ENCODE peak calls at places on chromosomes 5 and 9, in seven cellular contexts. R, Q, W, Y, V, X and L are unnamed samples.

GRCh38 chr5:59873113-59873512 is 20.4 kb downstream of the PDE4D start:
- DNase-seq in W (no peak), X (peak; percentile 15), Q (no peak), R (peak; percentile 74), V (peak; percentile 71), Y (no peak), L (peak; percentile 67)

GRCh38 chr9:98944130-98945074 is 695 bp downstream of the COL15A1 start:
- DNase-seq in X (peak; percentile 10), Y (peak; percentile 27), V (peak; percentile 41), Q (peak; percentile 70), W (peak; percentile 67), R (no peak), L (no peak)

GRCh38 chr9:100700689-100701318 is 122.9 kb downstream of the CAVIN4 start:
- DNase-seq in Y (peak; percentile 20), W (peak; percentile 61), R (peak; percentile 9), V (no peak), Q (peak; percentile 50), X (no peak), L (peak; percentile 67)

GRCh38 chr5:135073771-135074345 is 39.8 kb upstream of the PITX1 start:
- DNase-seq in R (peak; percentile 39), Q (no peak), V (peak; percentile 12), Y (no peak), X (no peak), W (no peak), L (no peak)

GRCh38 chr9:3360245-3360644 is 165.6 kb downstream of the RFX3 start:
- DNase-seq in W (no peak), Y (no peak), V (no peak), X (no peak), R (no peak), Q (no peak), L (no peak)

GRCh38 chr5:91028518-91028956 is 354.6 kb downstream of the ARRDC3 start:
- DNase-seq in Y (no peak), Q (no peak), R (no peak), X (no peak), W (no peak), V (no peak), L (no peak)

GRCh38 chr5:120160120-120160895 is 303.8 kb upstream of the PRR16 start:
- DNase-seq in X (no peak), Q (no peak), R (peak; percentile 89), Y (no peak), W (no peak), V (peak; percentile 80), L (no peak)

GRCh38 chr5:160188151-160188967 is 40.9 kb upstream of the FABP6 start:
- DNase-seq in V (peak; percentile 76), W (peak; percentile 86), Y (no peak), Q (peak; percentile 79), R (peak; percentile 82), X (no peak), L (peak; percentile 91)

GRCh38 chr9:109922617-109923260 is 142.7 kb downstream of the PALM2AKAP2 start:
- DNase-seq in X (no peak), V (no peak), R (no peak), W (no peak), Y (no peak), Q (no peak), L (no peak)

GRCh38 chr9:13070612-13071595 is 208.6 kb downstream of the MPDZ start:
- DNase-seq in Q (no peak), Y (no peak), W (no peak), R (no peak), V (no peak), X (no peak), L (no peak)

GRCh38 chr5:57600321-57600720 is 117.7 kb upstream of the ACTBL2 start:
- DNase-seq in Q (no peak), Y (no peak), V (no peak), X (no peak), W (no peak), R (peak; percentile 49), L (no peak)

DNA sequence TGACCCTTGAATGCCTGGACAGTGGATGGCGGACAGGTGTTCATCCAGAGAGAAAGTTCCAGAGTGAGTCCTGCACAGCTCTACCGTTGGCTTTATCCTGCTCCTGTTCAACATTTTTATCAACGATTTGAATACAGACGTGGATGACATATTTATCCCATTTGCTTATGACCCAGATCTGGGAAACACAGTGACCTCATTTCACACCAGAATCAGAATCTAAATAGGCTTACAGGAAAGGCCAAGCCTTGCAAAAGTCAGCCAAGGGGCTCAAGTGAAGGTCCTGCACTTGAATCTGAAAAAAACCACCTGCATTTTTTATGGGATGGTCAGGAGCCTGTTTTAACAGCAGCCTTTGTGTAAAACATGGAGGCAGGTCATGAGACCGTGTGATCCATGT is 18.4 kb downstream of the PDZD2 start:
- DNase-seq in Q (no peak), Y (no peak), X (no peak), W (no peak), V (no peak), R (no peak), L (no peak)
- H2BK120ac ChIP-seq in Q (no peak overlapping the region), Y (no peak overlapping the region), X (no peak overlapping the region), W (no peak overlapping the region), V (no peak overlapping the region), R (no peak overlapping the region), L (no peak overlapping the region)

GRCh38 chr5:169691473-169691872 is 54.4 kb downstream of the DOCK2 start:
- DNase-seq in R (no peak), X (no peak), Y (no peak), W (no peak), Q (no peak), V (no peak), L (no peak)

GRCh38 chr5:169695919-169696490 is 58.9 kb downstream of the DOCK2 start:
- DNase-seq in Y (no peak), Q (no peak), V (peak; percentile 94), W (no peak), X (peak; percentile 36), R (peak; percentile 98), L (no peak)

GRCh38 chr5:169695025-169695625 is 58.0 kb downstream of the DOCK2 start:
- DNase-seq in V (no peak), Q (no peak), R (peak; percentile 29), W (no peak), Y (no peak), X (no peak), L (no peak)

GRCh38 chr5:169696621-169697517 is 59.8 kb downstream of the DOCK2 start:
- DNase-seq in Y (no peak), W (no peak), X (no peak), R (peak; percentile 25), V (peak; percentile 37), Q (no peak), L (no peak)

DNA sequence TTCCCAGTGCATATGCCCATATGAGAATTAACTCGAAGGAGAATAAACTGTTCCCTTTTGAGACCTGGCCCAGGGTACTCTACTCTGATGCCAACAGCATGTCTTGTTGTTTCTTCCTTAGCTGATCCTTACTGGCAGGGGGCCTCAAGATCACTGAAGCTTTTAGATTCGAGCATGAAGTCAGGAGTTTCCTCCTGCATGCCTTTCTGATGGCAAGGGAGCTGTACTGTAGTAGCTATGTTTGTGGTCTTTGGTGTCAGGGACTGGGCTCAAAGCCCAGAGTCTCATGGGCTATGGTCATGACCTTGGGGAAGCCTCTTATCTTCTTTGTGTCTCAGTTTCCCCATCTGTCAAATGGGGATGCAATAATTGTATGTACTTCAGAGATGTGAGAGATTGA is 57.1 kb downstream of the DOCK2 start:
- DNase-seq in Q (no peak), R (peak; percentile 25), Y (no peak), W (no peak), X (no peak), V (no peak), L (no peak)
- H2BK120ac ChIP-seq in Q (no peak overlapping the region), R (peak overlapping the region; percentile 60), Y (no peak overlapping the region), W (no peak overlapping the region), X (no peak overlapping the region), V (no peak overlapping the region), L (no peak overlapping the region)

DNA sequence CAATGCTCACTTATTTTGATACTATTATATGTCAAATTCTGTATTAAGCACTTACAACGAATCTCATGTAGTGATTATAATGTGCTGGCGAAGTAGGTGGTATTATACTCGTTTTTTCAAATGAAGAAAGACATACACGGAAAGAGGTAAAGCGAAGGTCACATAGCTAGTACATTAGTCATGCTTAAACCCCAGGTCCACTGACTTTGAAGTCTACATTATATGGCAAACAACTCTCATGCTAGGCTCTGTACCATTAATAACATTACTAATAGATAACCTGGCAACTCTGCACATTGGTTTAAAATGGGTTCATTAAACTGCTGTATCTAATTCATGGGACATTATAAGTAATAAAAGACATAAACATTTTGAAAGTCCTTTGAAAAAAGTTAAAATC is 21.3 kb downstream of the FYB1 start:
- DNase-seq in Y (no peak), R (no peak), X (no peak), W (no peak), Q (no peak), V (no peak), L (no peak)
- H2BK120ac ChIP-seq in Y (no peak overlapping the region), R (no peak overlapping the region), X (no peak overlapping the region), W (no peak overlapping the region), Q (no peak overlapping the region), V (no peak overlapping the region), L (no peak overlapping the region)

GRCh38 chr9:27530915-27531762 is 1.5 kb upstream of the MOB3B start:
- DNase-seq in V (no peak), R (no peak), Y (no peak), Q (no peak), W (no peak), X (no peak), L (no peak)
- H2BK120ac ChIP-seq in V (no peak overlapping the region), R (no peak overlapping the region), Y (no peak overlapping the region), Q (no peak overlapping the region), W (no peak overlapping the region), X (no peak overlapping the region), L (no peak overlapping the region)

GRCh38 chr5:150329038-150329437 is 26.3 kb upstream of the ARSI start:
- DNase-seq in R (no peak), Y (no peak), V (no peak), Q (no peak), W (no peak), X (no peak), L (no peak)

GRCh38 chr5:150328458-150328857 is 25.8 kb upstream of the ARSI start:
- DNase-seq in Q (no peak), W (no peak), R (no peak), Y (no peak), V (no peak), X (no peak), L (no peak)

GRCh38 chr5:150329881-150330876 is 27.3 kb upstream of the TCOF1 start:
- DNase-seq in W (no peak), Q (no peak), X (no peak), Y (no peak), R (no peak), V (no peak), L (no peak)

GRCh38 chr5:150335778-150336177 is 21.7 kb upstream of the TCOF1 start:
- DNase-seq in W (no peak), Q (no peak), Y (no peak), R (peak; percentile 40), V (peak; percentile 52), X (no peak), L (no peak)

DNA sequence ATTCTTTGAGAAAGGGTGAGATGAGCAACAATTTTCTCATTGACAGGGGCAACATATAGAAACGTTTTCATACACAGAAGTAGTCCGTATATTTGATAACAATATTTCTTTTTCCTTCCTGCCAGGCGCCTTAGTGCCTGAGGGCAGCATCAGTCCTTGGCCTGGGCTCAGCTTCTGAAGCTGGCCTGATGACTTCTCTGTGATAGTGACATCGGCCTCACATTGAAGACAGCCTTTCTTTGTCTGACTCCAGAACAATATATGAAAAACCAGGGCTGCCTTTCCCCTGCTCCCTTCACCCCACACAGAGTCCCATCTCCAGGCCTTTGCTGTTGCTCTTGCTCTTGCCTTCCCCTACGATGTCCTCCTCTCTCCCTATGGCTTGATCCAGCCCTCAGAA is 24.1 kb upstream of the TCOF1 start:
- DNase-seq in R (no peak), W (no peak), Q (no peak), V (no peak), Y (no peak), X (no peak), L (no peak)
- H2BK120ac ChIP-seq in R (no peak overlapping the region), W (no peak overlapping the region), Q (no peak overlapping the region), V (no peak overlapping the region), Y (no peak overlapping the region), X (no peak overlapping the region), L (no peak overlapping the region)